ENCODE peak calls at places on chromosome 1, in eight cellular contexts. One of them, this sample, is unnamed. For H3K4me1, the result is how much of the 10 kb centered on the place peaks cover.

GRCh38 chr1:166116026-166116425 is 50.8 kb downstream of the FAM78B start:
- DNase-seq in fibroblast of lung: no peak
- DNase-seq in ovary: no peak
- DNase-seq in SJCRH30: no peak
- DNase-seq in cardiac muscle cell: no peak
- DNase-seq in OCI-LY7: no peak
- DNase-seq in thoracic aorta: no peak
- DNase-seq in IMR-90: no peak
- DNase-seq in this sample: no peak

GRCh38 chr1:217135569-217135915 is 412.3 kb upstream of the ESRRG start:
- DNase-seq in ovary: no peak
- DNase-seq in IMR-90: peak
- DNase-seq in OCI-LY7: no peak
- DNase-seq in fibroblast of lung: peak
- DNase-seq in thoracic aorta: no peak
- DNase-seq in SJCRH30: no peak
- DNase-seq in cardiac muscle cell: peak
- DNase-seq in this sample: no peak

GRCh38 chr1:222331765-222332164 is 216.1 kb downstream of the HHIPL2 start:
- DNase-seq in fibroblast of lung: no peak
- DNase-seq in SJCRH30: no peak
- DNase-seq in ovary: no peak
- DNase-seq in cardiac muscle cell: no peak
- DNase-seq in OCI-LY7: no peak
- DNase-seq in thoracic aorta: no peak
- DNase-seq in IMR-90: peak
- DNase-seq in this sample: no peak

GRCh38 chr1:205147191-205147590 is 25.4 kb upstream of the RBBP5 start:
- DNase-seq in thoracic aorta: no peak
- DNase-seq in fibroblast of lung: peak
- DNase-seq in SJCRH30: no peak
- DNase-seq in cardiac muscle cell: peak
- DNase-seq in IMR-90: peak
- DNase-seq in ovary: no peak
- DNase-seq in OCI-LY7: no peak
- DNase-seq in this sample: no peak

GRCh38 chr1:203440780-203441179 is 34.8 kb upstream of the PRELP start:
- DNase-seq in SJCRH30: peak
- DNase-seq in OCI-LY7: peak
- DNase-seq in thoracic aorta: no peak
- DNase-seq in ovary: peak
- DNase-seq in fibroblast of lung: peak
- DNase-seq in IMR-90: peak
- DNase-seq in cardiac muscle cell: peak
- DNase-seq in this sample: peak

GRCh38 chr1:207824691-207825090 is 72.8 kb downstream of the CD46 start:
- DNase-seq in cardiac muscle cell: peak
- DNase-seq in IMR-90: no peak
- DNase-seq in SJCRH30: no peak
- DNase-seq in ovary: peak
- DNase-seq in OCI-LY7: no peak
- DNase-seq in fibroblast of lung: peak
- DNase-seq in thoracic aorta: no peak
- DNase-seq in this sample: no peak

GRCh38 chr1:228394571-228395394 is 11.9 kb downstream of the TRIM11 start:
- DNase-seq in IMR-90: no peak
- DNase-seq in cardiac muscle cell: no peak
- DNase-seq in OCI-LY7: no peak
- DNase-seq in thoracic aorta: no peak
- DNase-seq in ovary: peak
- DNase-seq in fibroblast of lung: no peak
- DNase-seq in SJCRH30: no peak
- DNase-seq in this sample: no peak

GRCh38 chr1:183270541-183271141 is 84.6 kb downstream of the LAMC2 start:
- DNase-seq in ovary: no peak
- DNase-seq in cardiac muscle cell: peak
- DNase-seq in OCI-LY7: no peak
- DNase-seq in IMR-90: peak
- DNase-seq in fibroblast of lung: peak
- DNase-seq in thoracic aorta: no peak
- DNase-seq in SJCRH30: peak
- DNase-seq in this sample: no peak

GRCh38 chr1:204070895-204071294 is 2.0 kb upstream of the SOX13 start:
- DNase-seq in OCI-LY7: no peak
- DNase-seq in SJCRH30: no peak
- DNase-seq in thoracic aorta: no peak
- DNase-seq in fibroblast of lung: no peak
- DNase-seq in IMR-90: no peak
- DNase-seq in cardiac muscle cell: no peak
- DNase-seq in ovary: no peak
- DNase-seq in this sample: no peak

GRCh38 chr1:14300991-14301703 is 297.3 kb upstream of the KAZN start:
- DNase-seq in IMR-90: no peak
- DNase-seq in ovary: no peak
- DNase-seq in fibroblast of lung: peak
- DNase-seq in cardiac muscle cell: peak
- DNase-seq in SJCRH30: no peak
- DNase-seq in OCI-LY7: no peak
- DNase-seq in thoracic aorta: no peak
- DNase-seq in this sample: no peak

GRCh38 chr1:67052741-67053534 is 1.0 kb downstream of the SLC35D1 start:
- DNase-seq in SJCRH30: peak
- DNase-seq in OCI-LY7: peak
- DNase-seq in IMR-90: peak
- DNase-seq in ovary: no peak
- DNase-seq in cardiac muscle cell: peak
- DNase-seq in fibroblast of lung: peak
- DNase-seq in thoracic aorta: peak
- DNase-seq in this sample: no peak

GRCh38 chr1:183185941-183186490 is at the start of gene LAMC2:
- DNase-seq in thoracic aorta: no peak
- DNase-seq in OCI-LY7: no peak
- DNase-seq in cardiac muscle cell: no peak
- DNase-seq in IMR-90: peak
- DNase-seq in ovary: peak
- DNase-seq in SJCRH30: no peak
- DNase-seq in fibroblast of lung: no peak
- DNase-seq in this sample: no peak

GRCh38 chr1:151790940-151791651 is 796 bp upstream of the TDRKH start:
- DNase-seq in OCI-LY7: peak
- DNase-seq in thoracic aorta: no peak
- DNase-seq in IMR-90: no peak
- DNase-seq in cardiac muscle cell: no peak
- DNase-seq in fibroblast of lung: no peak
- DNase-seq in SJCRH30: peak
- DNase-seq in ovary: no peak
- DNase-seq in this sample: no peak

GRCh38 chr1:76164165-76164564 is 89.6 kb downstream of the ST6GALNAC3 start:
- DNase-seq in fibroblast of lung: no peak
- DNase-seq in SJCRH30: no peak
- DNase-seq in thoracic aorta: no peak
- DNase-seq in cardiac muscle cell: no peak
- DNase-seq in ovary: no peak
- DNase-seq in IMR-90: no peak
- DNase-seq in OCI-LY7: no peak
- DNase-seq in this sample: no peak

GRCh38 chr1:33875857-33876256 is 12.0 kb downstream of the HMGB4 start:
- DNase-seq in OCI-LY7: no peak
- DNase-seq in IMR-90: no peak
- DNase-seq in cardiac muscle cell: no peak
- DNase-seq in ovary: no peak
- DNase-seq in fibroblast of lung: no peak
- DNase-seq in SJCRH30: no peak
- DNase-seq in thoracic aorta: no peak
- DNase-seq in this sample: no peak

GRCh38 chr1:118143828-118144227 is 41.2 kb downstream of the SPAG17 start:
- DNase-seq in OCI-LY7: no peak
- DNase-seq in cardiac muscle cell: no peak
- DNase-seq in thoracic aorta: no peak
- DNase-seq in ovary: no peak
- DNase-seq in fibroblast of lung: no peak
- DNase-seq in SJCRH30: no peak
- DNase-seq in IMR-90: no peak
- DNase-seq in this sample: no peak

GRCh38 chr1:168441745-168442144 is 102.1 kb downstream of the XCL2 start:
- DNase-seq in SJCRH30: no peak
- DNase-seq in OCI-LY7: no peak
- DNase-seq in IMR-90: peak
- DNase-seq in thoracic aorta: no peak
- DNase-seq in ovary: no peak
- DNase-seq in cardiac muscle cell: no peak
- DNase-seq in fibroblast of lung: no peak
- DNase-seq in this sample: no peak

GRCh38 chr1:18234790-18235242 is 127.2 kb downstream of the IGSF21 start:
- DNase-seq in SJCRH30: peak
- DNase-seq in thoracic aorta: no peak
- DNase-seq in IMR-90: peak
- DNase-seq in OCI-LY7: peak
- DNase-seq in ovary: no peak
- DNase-seq in fibroblast of lung: peak
- DNase-seq in cardiac muscle cell: peak
- DNase-seq in this sample: no peak

GRCh38 chr1:198519639-198520501 is 20.6 kb downstream of the ATP6V1G3 start:
- DNase-seq in ovary: no peak
- DNase-seq in cardiac muscle cell: peak
- DNase-seq in thoracic aorta: no peak
- DNase-seq in IMR-90: no peak
- DNase-seq in fibroblast of lung: no peak
- DNase-seq in OCI-LY7: no peak
- DNase-seq in SJCRH30: no peak
- DNase-seq in this sample: no peak

GRCh38 chr1:109067883-109068282 is 7.9 kb downstream of the TAF13 start:
- DNase-seq in fibroblast of lung: no peak
- DNase-seq in thoracic aorta: no peak
- DNase-seq in SJCRH30: no peak
- DNase-seq in cardiac muscle cell: no peak
- DNase-seq in ovary: no peak
- DNase-seq in OCI-LY7: no peak
- DNase-seq in IMR-90: no peak
- DNase-seq in this sample: no peak

GRCh38 chr1:5099018-5099417 is 444.6 kb downstream of the AJAP1 start:
- DNase-seq in thoracic aorta: no peak
- DNase-seq in fibroblast of lung: no peak
- DNase-seq in cardiac muscle cell: no peak
- DNase-seq in OCI-LY7: no peak
- DNase-seq in ovary: no peak
- DNase-seq in IMR-90: no peak
- DNase-seq in SJCRH30: no peak
- DNase-seq in this sample: no peak

GRCh38 chr1:116515702-116516101 is 55.1 kb downstream of the CD58 start:
- DNase-seq in thoracic aorta: no peak
- DNase-seq in cardiac muscle cell: no peak
- DNase-seq in ovary: no peak
- DNase-seq in fibroblast of lung: no peak
- DNase-seq in OCI-LY7: no peak
- DNase-seq in IMR-90: no peak
- DNase-seq in SJCRH30: no peak
- DNase-seq in this sample: peak

GRCh38 chr1:23617019-23617418 is 57.7 kb upstream of the ID3 start:
- DNase-seq in OCI-LY7: peak
- DNase-seq in thoracic aorta: no peak
- DNase-seq in IMR-90: no peak
- DNase-seq in SJCRH30: no peak
- DNase-seq in ovary: no peak
- DNase-seq in cardiac muscle cell: no peak
- DNase-seq in fibroblast of lung: no peak
- DNase-seq in this sample: no peak
- H3K27ac ChIP-seq in OCI-LY7: peak
- H3K27ac ChIP-seq in thoracic aorta: no peak
- H3K27ac ChIP-seq in IMR-90: no peak
- H3K27ac ChIP-seq in SJCRH30: no peak
- H3K27ac ChIP-seq in ovary: no peak
- H3K27ac ChIP-seq in cardiac muscle cell: no peak
- H3K27ac ChIP-seq in fibroblast of lung: no peak
- H3K27ac ChIP-seq in this sample: no peak

DNA sequence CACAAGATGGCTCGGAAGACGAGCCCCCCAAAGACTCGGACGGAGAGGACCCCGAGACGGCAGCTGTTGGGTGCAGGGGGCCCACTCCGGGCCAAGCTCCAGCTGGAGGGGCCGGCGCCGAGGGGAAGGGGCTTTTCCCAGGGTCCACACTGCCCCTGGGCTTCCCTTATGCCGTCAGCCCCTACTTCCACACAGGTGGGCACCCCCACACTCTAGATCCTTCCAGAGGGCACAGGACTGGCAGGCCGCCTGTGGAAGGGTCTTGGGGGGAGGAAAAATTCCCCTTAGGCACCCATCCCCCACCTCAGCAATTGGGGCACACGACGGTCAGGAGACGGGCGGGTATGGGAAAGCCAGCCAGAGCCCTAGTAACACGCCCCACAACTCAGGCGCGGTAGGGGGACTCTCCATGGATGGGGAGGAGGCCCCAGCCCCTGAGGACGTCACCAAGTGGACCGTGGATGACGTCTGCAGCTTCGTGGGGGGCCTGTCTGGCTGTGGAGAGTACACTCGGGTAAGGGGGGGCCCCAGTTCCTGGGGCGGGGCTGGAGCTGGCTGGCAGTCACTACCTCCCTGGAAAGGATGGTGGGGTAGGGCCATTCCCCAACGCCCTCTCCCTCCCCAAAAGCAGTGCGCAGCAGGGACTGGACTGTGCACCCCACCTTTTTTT is 16.1 kb downstream of the NOC2L start:
- DNase-seq in cardiac muscle cell: peak
- DNase-seq in ovary: peak
- DNase-seq in SJCRH30: peak
- DNase-seq in thoracic aorta: no peak
- DNase-seq in fibroblast of lung: peak
- DNase-seq in IMR-90: peak
- DNase-seq in OCI-LY7: no peak
- DNase-seq in this sample: no peak
- H3K4me1 ChIP-seq in cardiac muscle cell: under half
- H3K4me1 ChIP-seq in ovary: under half
- H3K4me1 ChIP-seq in SJCRH30: under half
- H3K4me1 ChIP-seq in thoracic aorta: under half
- H3K4me1 ChIP-seq in fibroblast of lung: under half
- H3K4me1 ChIP-seq in IMR-90: half or more
- H3K4me1 ChIP-seq in OCI-LY7: under half
- H3K4me1 ChIP-seq in this sample: under half

GRCh38 chr1:209626633-209627348 is 25.4 kb downstream of the LAMB3 start:
- DNase-seq in IMR-90: no peak
- DNase-seq in fibroblast of lung: no peak
- DNase-seq in ovary: no peak
- DNase-seq in SJCRH30: peak
- DNase-seq in OCI-LY7: no peak
- DNase-seq in thoracic aorta: no peak
- DNase-seq in cardiac muscle cell: no peak
- DNase-seq in this sample: no peak
- H3K4me3 ChIP-seq in IMR-90: no peak
- H3K4me3 ChIP-seq in fibroblast of lung: no peak
- H3K4me3 ChIP-seq in ovary: no peak
- H3K4me3 ChIP-seq in SJCRH30: no peak
- H3K4me3 ChIP-seq in OCI-LY7: no peak
- H3K4me3 ChIP-seq in thoracic aorta: no peak
- H3K4me3 ChIP-seq in cardiac muscle cell: no peak
- H3K4me3 ChIP-seq in this sample: no peak

DNA sequence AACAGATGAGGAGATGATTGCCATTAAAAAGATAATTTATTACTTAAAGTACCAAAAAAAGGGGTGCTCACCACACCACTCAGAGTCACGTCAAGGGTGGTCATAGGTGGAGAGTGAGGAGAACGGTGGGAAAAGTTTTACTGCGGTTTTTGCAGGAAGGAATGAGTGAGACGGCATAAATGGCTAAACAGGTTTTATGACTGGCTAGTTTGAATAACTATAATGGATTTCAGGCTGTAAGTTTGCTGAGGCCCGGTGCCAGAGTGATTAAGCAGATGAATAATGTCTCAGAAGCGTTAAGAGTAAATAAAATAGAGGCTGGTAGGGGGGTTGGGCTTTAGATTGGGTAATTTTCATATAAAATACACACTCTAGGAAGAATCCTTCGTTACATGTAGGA is 1337.8 kb downstream of the AMY1C start:
- DNase-seq in OCI-LY7: no peak
- DNase-seq in cardiac muscle cell: no peak
- DNase-seq in fibroblast of lung: no peak
- DNase-seq in thoracic aorta: no peak
- DNase-seq in ovary: no peak
- DNase-seq in SJCRH30: no peak
- DNase-seq in IMR-90: no peak
- DNase-seq in this sample: no peak
- H3K27ac ChIP-seq in OCI-LY7: no peak
- H3K27ac ChIP-seq in cardiac muscle cell: no peak
- H3K27ac ChIP-seq in fibroblast of lung: no peak
- H3K27ac ChIP-seq in thoracic aorta: no peak
- H3K27ac ChIP-seq in ovary: no peak
- H3K27ac ChIP-seq in SJCRH30: no peak
- H3K27ac ChIP-seq in IMR-90: no peak
- H3K27ac ChIP-seq in this sample: no peak

This sample was measured in CD8-positive, alpha-beta memory T cell.